ENCODE peak calls at places on chromosomes 7 and 10, in ten cellular contexts. I, J, X, L, U, P, E, Z, K and S are unnamed samples.

GRCh38 chr7:44063547-44063893 is 1.8 kb downstream of the PGAM2 start:
- DNase-seq in I (no peak), J (no peak), X (no peak), L (no peak), U (peak), P (no peak), E (no peak), Z (peak), K (no peak), S (no peak)

GRCh38 chr10:58511765-58512469 is 755 bp upstream of the BICC1 start:
- DNase-seq in I (no peak), J (no peak), X (no peak), L (peak), U (no peak), P (no peak), E (peak), Z (peak), K (peak), S (peak)

GRCh38 chr10:73806176-73806950 is 5.0 kb downstream of the NDST2 start:
- DNase-seq in I (no peak), J (no peak), X (no peak), L (no peak), U (no peak), P (no peak), E (no peak), Z (no peak), K (no peak), S (no peak)

GRCh38 chr10:45058580-45058979 is 57.9 kb downstream of the ZNF22 start:
- DNase-seq in I (no peak), J (no peak), X (no peak), L (no peak), U (no peak), P (no peak), E (no peak), Z (no peak), K (no peak), S (no peak)

GRCh38 chr10:50540069-50540825 is 83.5 kb downstream of the SGMS1 start:
- DNase-seq in I (no peak), J (no peak), X (no peak), L (no peak), U (no peak), P (no peak), E (no peak), Z (no peak), K (no peak), S (peak)

GRCh38 chr10:28219241-28219640 is 83.6 kb downstream of the MPP7 start:
- DNase-seq in I (no peak), J (no peak), X (no peak), L (peak), U (no peak), P (peak), E (peak), Z (no peak), K (no peak), S (no peak)

GRCh38 chr10:63767512-63767911 is 246.3 kb downstream of the REEP3 start:
- DNase-seq in I (no peak), J (no peak), X (no peak), L (no peak), U (no peak), P (peak), E (peak), Z (no peak), K (no peak), S (peak)

GRCh38 chr10:88800152-88801125 is 2.1 kb upstream of the LIPM start:
- DNase-seq in I (no peak), J (no peak), X (no peak), L (peak), U (no peak), P (peak), E (peak), Z (peak), K (no peak), S (peak)

GRCh38 chr10:130078120-130078519 is 32.5 kb downstream of the C10orf143 start:
- DNase-seq in I (no peak), J (no peak), X (no peak), L (no peak), U (no peak), P (no peak), E (no peak), Z (no peak), K (no peak), S (no peak)

GRCh38 chr7:2446676-2447075 is 29.5 kb downstream of the GRIFIN start:
- DNase-seq in I (no peak), J (no peak), X (no peak), L (no peak), U (no peak), P (no peak), E (no peak), Z (no peak), K (no peak), S (no peak)

GRCh38 chr7:2452643-2453270 is 23.4 kb downstream of the GRIFIN start:
- DNase-seq in I (no peak), J (no peak), X (no peak), L (no peak), U (no peak), P (no peak), E (no peak), Z (no peak), K (no peak), S (no peak)

GRCh38 chr7:2450198-2451107 is 25.7 kb downstream of the GRIFIN start:
- DNase-seq in I (no peak), J (no peak), X (no peak), L (no peak), U (no peak), P (no peak), E (no peak), Z (no peak), K (peak), S (no peak)

GRCh38 chr7:2451171-2452073 is 24.8 kb downstream of the GRIFIN start:
- DNase-seq in I (no peak), J (peak), X (peak), L (peak), U (peak), P (peak), E (peak), Z (peak), K (peak), S (peak)

DNA sequence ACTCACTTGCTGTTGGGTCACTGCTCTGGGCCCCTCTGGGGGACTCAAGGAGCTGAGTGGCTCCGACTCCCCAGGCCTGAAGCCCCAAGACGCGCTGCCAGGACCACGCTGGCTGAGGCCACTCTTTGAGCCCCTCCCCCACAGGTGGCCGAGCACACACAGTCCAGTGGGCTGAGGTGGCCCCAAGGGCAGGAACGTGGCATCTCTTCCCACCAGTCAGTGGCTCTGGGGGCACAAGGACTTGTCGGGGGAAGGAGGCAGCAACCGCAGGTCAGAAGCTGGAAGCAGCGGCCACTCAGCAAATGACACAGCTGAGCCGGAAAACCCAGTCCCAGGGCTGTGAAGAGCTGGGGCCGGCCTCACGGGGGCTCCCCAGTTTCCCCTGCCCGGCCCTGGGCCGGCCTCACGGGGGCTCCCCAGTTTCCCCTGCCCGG is 24.1 kb downstream of the GRIFIN start:
- DNase-seq in I (no peak), J (no peak), X (no peak), L (no peak), U (no peak), P (no peak), E (no peak), Z (no peak), K (peak), S (no peak)
- H3K4me3 ChIP-seq in I (peak), J (no peak), X (no peak), L (no peak), U (peak), P (no peak), E (no peak), Z (no peak), K (no peak), S (peak)

GRCh38 chr7:6513541-6513940 is 37.7 kb downstream of the GRID2IP start:
- DNase-seq in I (no peak), J (no peak), X (no peak), L (no peak), U (no peak), P (no peak), E (no peak), Z (no peak), K (no peak), S (no peak)
- TF ChIP-seq CTCF in I (no peak), J (no peak), X (no peak), L (no peak), U (no peak), P (no peak), E (no peak), Z (no peak), K (no peak), S (no peak)

GRCh38 chr7:131106681-131107342 is 220.9 kb upstream of the MKLN1 start:
- DNase-seq in I (no peak), J (no peak), X (no peak), L (no peak), U (peak), P (no peak), E (peak), Z (peak), K (peak), S (peak)

GRCh38 chr7:131105294-131105802 is 222.3 kb upstream of the MKLN1 start:
- DNase-seq in I (no peak), J (no peak), X (no peak), L (peak), U (peak), P (peak), E (no peak), Z (peak), K (no peak), S (peak)

GRCh38 chr7:131103997-131104396 is 223.7 kb upstream of the MKLN1 start:
- DNase-seq in I (no peak), J (no peak), X (no peak), L (peak), U (no peak), P (peak), E (peak), Z (no peak), K (no peak), S (peak)

GRCh38 chr7:131105803-131106680 is 221.6 kb upstream of the MKLN1 start:
- DNase-seq in I (no peak), J (no peak), X (peak), L (peak), U (peak), P (peak), E (peak), Z (peak), K (peak), S (peak)

GRCh38 chr7:131104611-131105293 is 222.9 kb upstream of the MKLN1 start:
- DNase-seq in I (no peak), J (no peak), X (no peak), L (peak), U (no peak), P (peak), E (peak), Z (no peak), K (no peak), S (peak)
- H3K4me3 ChIP-seq in I (peak), J (peak), X (peak), L (peak), U (peak), P (no peak), E (peak), Z (peak), K (peak), S (peak)

GRCh38 chr7:836429-836828 is 4.2 kb downstream of the SUN1 start:
- DNase-seq in I (no peak), J (no peak), X (no peak), L (peak), U (peak), P (peak), E (peak), Z (peak), K (peak), S (peak)
- TF ChIP-seq CTCF in I (peak), J (peak), X (peak), L (peak), U (peak), P (peak), E (peak), Z (peak), K (peak), S (peak)

GRCh38 chr10:117168135-117168674 is 29.1 kb upstream of the KCNK18 start:
- DNase-seq in I (no peak), J (no peak), X (no peak), L (peak), U (peak), P (no peak), E (peak), Z (peak), K (peak), S (peak)
- H3K4me3 ChIP-seq in I (peak), J (no peak), X (no peak), L (no peak), U (no peak), P (no peak), E (no peak), Z (peak), K (peak), S (no peak)

DNA sequence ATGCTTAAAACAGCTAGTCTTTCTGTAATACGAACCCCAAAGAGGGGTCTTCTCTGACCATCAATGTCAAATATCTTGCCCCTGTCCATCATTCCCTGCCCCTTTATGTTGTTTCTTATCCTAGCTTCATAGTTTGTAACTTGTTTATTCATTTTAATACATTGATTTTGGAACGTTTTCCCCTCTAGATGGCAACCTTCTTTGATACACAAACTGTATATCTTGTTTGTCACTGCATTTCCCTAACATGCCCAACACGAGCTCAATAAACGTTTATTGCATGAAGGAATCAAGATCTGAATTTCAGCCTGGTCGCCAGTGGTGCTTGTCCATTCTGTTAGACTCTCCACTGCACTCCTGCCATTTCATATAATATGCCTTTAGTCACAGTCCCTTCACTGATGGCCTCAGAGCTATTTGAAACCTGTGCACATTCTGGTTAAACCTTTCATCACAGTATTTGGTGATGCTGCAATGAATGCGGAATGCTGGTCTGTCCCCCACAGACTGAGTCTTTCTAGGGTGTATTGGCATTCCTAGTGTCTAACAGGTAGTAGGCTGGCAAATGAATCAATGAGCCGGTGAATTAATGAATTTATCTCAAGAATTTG is 55.0 kb upstream of the FRMD4A start:
- DNase-seq in I (no peak), J (no peak), X (no peak), L (no peak), U (no peak), P (no peak), E (peak), Z (no peak), K (no peak), S (peak)
- TF ChIP-seq CTCF in I (peak), J (peak), X (peak), L (peak), U (no peak), P (no peak), E (peak), Z (peak), K (peak), S (peak)

DNA sequence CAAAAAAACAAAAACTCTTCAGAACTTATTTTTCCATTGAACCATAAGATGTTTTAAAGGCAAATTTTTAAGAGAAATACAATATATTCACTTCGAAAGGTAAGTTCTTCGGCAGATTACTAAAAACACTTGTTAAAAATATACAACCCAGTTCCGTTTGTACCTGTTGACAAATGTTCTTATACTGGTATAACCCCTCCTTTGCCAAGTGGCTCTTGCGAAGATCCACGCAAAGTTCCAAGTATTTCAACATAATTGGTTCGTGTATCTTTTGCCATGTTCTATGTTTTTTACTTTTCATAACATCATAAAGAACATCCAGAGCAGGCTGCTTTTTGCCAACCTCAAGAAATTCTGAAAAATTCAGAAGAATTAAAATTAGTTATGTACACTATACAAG is 7.0 kb downstream of the EIF3A start:
- DNase-seq in I (no peak), J (no peak), X (no peak), L (no peak), U (no peak), P (no peak), E (no peak), Z (no peak), K (no peak), S (no peak)
- H3K4me3 ChIP-seq in I (no peak), J (no peak), X (no peak), L (no peak), U (no peak), P (no peak), E (no peak), Z (no peak), K (no peak), S (no peak)